ENCODE peak calls at places on chromosome 14, in seven cellular contexts. P is psoas muscle; U is fibroblast of lung; Y is CD8-positive, alpha-beta T cell; R is OCI-LY7; Q is left ventricle myocardium inferior; I is vagina. M is an unnamed sample.

GRCh38 chr14:39015360-39015961 is 87.6 kb downstream of the SEC23A start:
- DNase-seq in P (no peak), U (peak; percentile 44), Y (no peak), R (peak; percentile 54), Q (no peak), I (no peak), M (no peak)

GRCh38 chr14:32404784-32405573 is 75.9 kb downstream of the AKAP6 start:
- DNase-seq in P (no peak), U (no peak), Y (no peak), R (no peak), Q (peak; percentile 44), I (no peak), M (no peak)

GRCh38 chr14:60965402-60965801 is 15.5 kb downstream of the TRMT5 start:
- DNase-seq in P (no peak), U (peak; percentile 84), Y (no peak), R (no peak), Q (no peak), I (no peak), M (no peak)

GRCh38 chr14:70904376-70904775 is 2.9 kb upstream of the PCNX1 start:
- DNase-seq in P (no peak), U (no peak), Y (no peak), R (no peak), Q (no peak), I (no peak), M (no peak)

GRCh38 chr14:84029246-84029645 is 1500.7 kb upstream of the FLRT2 start:
- DNase-seq in P (no peak), U (no peak), Y (no peak), R (no peak), Q (no peak), I (no peak), M (no peak)

GRCh38 chr14:21136024-21136423 is 19.8 kb downstream of the OR5AU1 start:
- DNase-seq in P (no peak), U (peak; percentile 11), Y (no peak), R (peak; percentile 50), Q (no peak), I (no peak), M (no peak)

GRCh38 chr14:99878563-99878962 is 85.3 kb downstream of the EML1 start:
- DNase-seq in P (no peak), U (no peak), Y (no peak), R (no peak), Q (no peak), I (no peak), M (no peak)

GRCh38 chr14:97477353-97477752 is 680.2 kb downstream of the VRK1 start:
- DNase-seq in P (no peak), U (no peak), Y (no peak), R (no peak), Q (no peak), I (no peak), M (no peak)

GRCh38 chr14:49106721-49107689 is 479.2 kb downstream of the RPS29 start:
- DNase-seq in P (no peak), U (peak; percentile 6), Y (no peak), R (no peak), Q (no peak), I (no peak), M (no peak)

GRCh38 chr14:63901434-63902085 is 48.8 kb downstream of the SYNE2 start:
- DNase-seq in P (no peak), U (peak; percentile 61), Y (no peak), R (no peak), Q (no peak), I (no peak), M (no peak)

GRCh38 chr14:60724080-60724618 is at the start of gene SIX4:
- DNase-seq in P (peak; percentile 80), U (peak; percentile 86), Y (no peak), R (peak; percentile 74), Q (peak; percentile 49), I (no peak), M (no peak)

GRCh38 chr14:53842938-53843337 is 113.7 kb downstream of the BMP4 start:
- DNase-seq in P (no peak), U (peak; percentile 89), Y (no peak), R (no peak), Q (no peak), I (no peak), M (no peak)

GRCh38 chr14:24818054-24818822 is 184.2 kb upstream of the GZMB start:
- DNase-seq in P (no peak), U (peak; percentile 68), Y (no peak), R (no peak), Q (no peak), I (no peak), M (no peak)

GRCh38 chr14:59619071-59619470 is 42.5 kb upstream of the CCDC175 start:
- DNase-seq in P (no peak), U (no peak), Y (no peak), R (no peak), Q (no peak), I (no peak), M (no peak)

GRCh38 chr14:96710060-96710636 is 87.0 kb upstream of the VRK1 start:
- DNase-seq in P (no peak), U (no peak), Y (no peak), R (no peak), Q (no peak), I (no peak), M (no peak)

GRCh38 chr14:65080954-65081747 is 21.2 kb downstream of the MAX start:
- DNase-seq in P (no peak), U (no peak), Y (no peak), R (no peak), Q (no peak), I (no peak), M (no peak)
- H3K27ac ChIP-seq in P (peak overlapping the region; percentile 42), U (no peak overlapping the region), Y (no peak overlapping the region), R (no peak overlapping the region), Q (peak overlapping the region; percentile 75), I (no peak overlapping the region), M (no peak overlapping the region)

GRCh38 chr14:74019408-74019714 is 212 bp downstream of the BBOF1 start:
- DNase-seq in P (no peak), U (no peak), Y (no peak), R (no peak), Q (no peak), I (no peak), M (no peak)
- H3K27ac ChIP-seq in P (peak overlapping the region; percentile 99), U (peak overlapping the region; percentile 92), Y (peak overlapping the region; percentile 94), R (no peak overlapping the region), Q (peak overlapping the region; percentile 99), I (peak overlapping the region; percentile 75), M (peak overlapping the region; percentile 45)

DNA sequence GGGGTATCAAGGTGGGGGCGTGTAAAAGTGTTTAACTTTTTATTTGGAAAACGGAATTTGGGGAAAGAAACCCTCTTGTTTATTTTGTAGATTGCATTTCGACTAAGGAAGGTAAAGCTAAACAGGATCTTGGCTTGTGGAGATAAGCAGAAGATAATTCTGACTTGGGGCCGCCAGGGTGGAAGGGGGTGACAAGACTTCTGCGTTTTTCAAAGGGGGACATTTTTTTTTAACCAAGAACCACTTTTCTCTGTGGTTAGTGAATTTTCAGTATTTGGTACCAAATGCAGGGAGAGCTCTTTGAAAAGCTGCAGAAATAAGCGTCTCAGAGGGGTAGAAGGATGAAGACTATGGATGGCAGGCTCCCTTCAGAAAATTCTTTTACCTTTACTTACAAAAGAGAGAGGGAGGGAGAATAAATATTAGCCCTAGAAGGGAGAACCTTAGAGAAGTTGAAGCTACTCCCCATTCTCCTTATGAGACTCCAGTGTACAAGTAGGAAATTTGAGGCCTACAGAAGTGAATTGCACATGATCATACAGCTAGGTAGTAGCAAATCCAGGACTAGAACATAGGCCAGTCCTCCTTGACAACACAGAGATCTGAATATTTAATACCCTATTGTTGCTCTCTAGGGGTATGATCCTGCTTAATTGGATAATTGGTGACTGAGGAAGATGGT is 783 bp downstream of the MRPL52 start:
- DNase-seq in P (no peak), U (no peak), Y (no peak), R (peak; percentile 43), Q (no peak), I (no peak), M (no peak)
- H3K27ac ChIP-seq in P (peak overlapping the region; percentile 93), U (peak overlapping the region; percentile 86), Y (peak overlapping the region; percentile 90), R (peak overlapping the region; percentile 69), Q (peak overlapping the region; percentile 89), I (peak overlapping the region; percentile 70), M (no peak overlapping the region)

DNA sequence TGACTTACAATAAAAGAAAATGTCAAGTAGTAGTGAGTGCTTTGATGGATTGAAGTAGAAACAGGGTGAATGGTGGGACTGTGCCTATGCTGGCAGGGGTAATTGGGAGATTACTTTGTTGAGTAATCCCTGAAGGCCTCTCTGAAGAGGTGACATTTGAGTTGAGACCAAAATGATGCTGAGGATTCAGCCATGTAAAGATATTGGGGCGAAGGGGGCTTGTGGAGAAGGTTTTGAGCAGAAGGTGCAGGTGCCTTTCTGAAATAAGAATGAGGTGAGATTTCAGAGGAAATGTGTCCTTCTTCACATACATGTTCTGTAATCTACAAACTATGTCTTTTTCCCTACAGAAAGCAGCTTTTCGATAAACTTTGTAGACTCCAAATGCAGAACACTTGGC is 8.0 kb downstream of the GNG2 start:
- DNase-seq in P (no peak), U (no peak), Y (no peak), R (no peak), Q (no peak), I (no peak), M (no peak)
- H3K27ac ChIP-seq in P (no peak overlapping the region), U (no peak overlapping the region), Y (no peak overlapping the region), R (no peak overlapping the region), Q (no peak overlapping the region), I (no peak overlapping the region), M (no peak overlapping the region)

GRCh38 chr14:90444077-90444696 is 47.4 kb downstream of the CALM1 start:
- DNase-seq in P (peak; percentile 28), U (peak; percentile 9), Y (no peak), R (no peak), Q (no peak), I (no peak), M (no peak)
- H3K27ac ChIP-seq in P (peak overlapping the region; percentile 48), U (no peak overlapping the region), Y (no peak overlapping the region), R (no peak overlapping the region), Q (peak overlapping the region; percentile 8), I (peak overlapping the region; percentile 56), M (no peak overlapping the region)

GRCh38 chr14:72812292-72812851 is 81.5 kb downstream of the DPF3 start:
- DNase-seq in P (peak; percentile 84), U (no peak), Y (no peak), R (no peak), Q (peak; percentile 82), I (no peak), M (no peak)
- H3K27ac ChIP-seq in P (peak overlapping the region; percentile 87), U (no peak overlapping the region), Y (no peak overlapping the region), R (no peak overlapping the region), Q (peak overlapping the region; percentile 93), I (no peak overlapping the region), M (peak overlapping the region; percentile 55)

DNA sequence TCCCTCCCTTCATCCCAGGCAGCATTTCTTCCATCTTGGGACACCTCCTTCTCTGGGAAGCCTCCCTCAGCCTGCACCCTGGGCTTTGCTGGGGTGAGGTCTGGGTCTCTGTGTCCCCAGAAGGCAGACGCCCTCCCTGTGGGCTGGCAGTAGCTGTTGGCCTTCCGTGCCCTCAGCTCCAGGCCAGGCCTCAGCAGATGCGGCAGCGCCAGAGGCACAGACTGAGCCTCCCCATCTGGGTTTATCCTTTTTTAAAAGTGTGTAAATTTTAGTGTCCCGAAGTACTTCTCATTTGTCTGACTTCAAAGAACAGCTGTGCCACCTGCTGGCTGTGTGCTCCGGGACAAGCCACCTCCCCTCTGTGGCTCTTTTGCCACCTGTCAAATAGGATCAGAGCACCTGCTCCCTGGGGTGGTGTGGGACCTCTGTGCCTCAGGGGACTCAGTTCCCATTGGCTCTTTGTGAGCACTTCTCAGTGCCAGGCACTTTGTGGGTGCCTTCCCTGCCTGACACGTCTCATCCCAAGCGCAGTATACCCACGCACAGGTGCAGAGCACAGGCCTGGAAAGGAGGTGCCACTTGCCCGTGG is 11.1 kb downstream of the EXOC3L4 start:
- DNase-seq in P (no peak), U (no peak), Y (no peak), R (peak; percentile 88), Q (no peak), I (no peak), M (no peak)
- H3K27ac ChIP-seq in P (peak overlapping the region; percentile 46), U (no peak overlapping the region), Y (no peak overlapping the region), R (peak overlapping the region; percentile 62), Q (no peak overlapping the region), I (no peak overlapping the region), M (no peak overlapping the region)